ENCODE peak calls at places on chromosomes 7 and 10, in four cellular contexts. J is EL; C is activated T-helper 1 cell treated with anti-CD3 and anti-CD28 coated beads, Interleukin-12 subunit alpha, Interleukin-12 subunit beta, Interleukin-2, Interleukin-4 antibody, amounts not matched to agents 30 ng/mL and 10 ng/mL and 1 ng/mL, durations not matched to agents 14 hours and 24 hours and 36 hours; Y is retinal pigment epithelial cell. I is an unnamed sample.
A peak's percentile ranks its signal among the peaks of the same experiment; 100 is the strongest.

GRCh38 chr7:26279405-26279804 is 12.3 kb upstream of the SNX10 start:
- DNase-seq in C (peak; percentile 50), J (no peak), Y (no peak), I (peak; percentile 76)

GRCh38 chr7:22726345-22726848 is 603 bp upstream of the IL6 start:
- DNase-seq in J (peak; percentile 90), Y (peak; percentile 73), C (peak; percentile 46), I (no peak)

GRCh38 chr10:30812018-30812851 is 182.7 kb upstream of the LYZL2 start:
- DNase-seq in J (peak; percentile 84), C (no peak), Y (peak; percentile 63), I (no peak)

GRCh38 chr10:8297951-8298350 is 243.5 kb downstream of the GATA3 start:
- DNase-seq in Y (no peak), J (no peak), C (no peak), I (no peak)

GRCh38 chr7:78189762-78190161 is 391.2 kb downstream of the PHTF2 start:
- DNase-seq in Y (no peak), J (no peak), C (no peak), I (no peak)

GRCh38 chr7:102244601-102245000 is 42.1 kb upstream of the SH2B2 start:
- DNase-seq in Y (no peak), J (no peak), C (no peak), I (no peak)

GRCh38 chr7:635227-635626 is 91.3 kb upstream of the DNAAF5 start:
- DNase-seq in C (no peak), Y (no peak), J (no peak), I (no peak)

GRCh38 chr10:5479481-5480161 is 19.7 kb downstream of the CALML5 start:
- DNase-seq in J (no peak), C (no peak), Y (no peak), I (no peak)

GRCh38 chr10:122054046-122055025 is 65.4 kb downstream of the TACC2 start:
- DNase-seq in C (no peak), J (peak; percentile 53), Y (no peak), I (no peak)

GRCh38 chr10:34732926-34733325 is 82.2 kb downstream of the PARD3 start:
- DNase-seq in C (no peak), J (peak; percentile 63), Y (no peak), I (no peak)

GRCh38 chr7:7181519-7182155 is 707 bp upstream of the C1GALT1 start:
- DNase-seq in J (peak; percentile 50), C (peak; percentile 40), Y (no peak), I (peak; percentile 72)

GRCh38 chr10:132991706-132992432 is 49.5 kb upstream of the CFAP46 start:
- DNase-seq in Y (no peak), J (no peak), C (no peak), I (no peak)

GRCh38 chr10:14564268-14564744 is 210.4 kb downstream of the FAM107B start:
- DNase-seq in C (no peak), Y (no peak), J (no peak), I (no peak)

GRCh38 chr10:79097021-79097695 is 28.4 kb downstream of the ZMIZ1 start:
- DNase-seq in C (no peak), Y (no peak), J (peak; percentile 43), I (no peak)

GRCh38 chr10:23314835-23315239 is 29.8 kb downstream of the C10orf67 start:
- DNase-seq in J (peak; percentile 81), Y (peak; percentile 62), C (peak; percentile 29), I (no peak)

GRCh38 chr10:98611432-98611831 is 164.7 kb upstream of the HPS1 start:
- DNase-seq in Y (peak; percentile 7), J (no peak), C (no peak), I (no peak)

GRCh38 chr7:42902361-42902760 is 9.5 kb downstream of the C7orf25 start:
- DNase-seq in Y (no peak), J (no peak), C (no peak), I (no peak)

GRCh38 chr7:42639930-42640329 is 271.9 kb downstream of the C7orf25 start:
- DNase-seq in J (no peak), Y (no peak), C (no peak), I (no peak)

GRCh38 chr10:58994226-58995057 is 182.0 kb upstream of the PHYHIPL start:
- DNase-seq in C (no peak), Y (no peak), J (peak; percentile 13), I (no peak)

GRCh38 chr10:15725603-15726002 is 5.9 kb upstream of the ITGA8 start:
- DNase-seq in C (no peak), J (peak; percentile 60), Y (peak; percentile 6), I (no peak)

I was measured in natural killer cell treated with Interleukin-12 subunit alpha and Interleukin-12 subunit beta and Interleukin-15 and Interleukin-18, amount 100 ng/mL, for 72 hours.